ENCODE peak calls at places on chromosome 11, in ten cellular contexts. X is GM12865; M is bronchial epithelial cell; V is H7; Y is psoas muscle; F is fibroblast of lung; O is hepatic stellate cell; Q is stimulated activated naive CD4-positive, alpha-beta T cell; N is foreskin fibroblast; I is Karpas-422. D is an unnamed sample.

GRCh38 chr11:129458278-129458677 is 82.6 kb downstream of the BARX2 start:
- DNase-seq in F (no peak), V (no peak), Q (no peak), O (no peak), Y (no peak), M (peak; percentile 98), I (no peak), N (no peak), X (no peak), D (no peak)

GRCh38 chr11:32071811-32072210 is 19.1 kb upstream of the RCN1 start:
- DNase-seq in M (peak; percentile 43), I (no peak), O (peak; percentile 55), Y (no peak), V (peak; percentile 30), Q (no peak), F (peak; percentile 84), N (peak; percentile 77), X (no peak), D (no peak)

GRCh38 chr11:1401656-1402221 is 12.0 kb downstream of the BRSK2 start:
- DNase-seq in N (peak; percentile 77), O (peak; percentile 83), Y (peak; percentile 70), F (peak; percentile 43), I (peak; percentile 85), M (peak; percentile 16), X (peak; percentile 28), V (peak; percentile 98), Q (no peak), D (no peak)

GRCh38 chr11:117009905-117010605 is 88.2 kb downstream of the SIK3 start:
- DNase-seq in X (no peak), M (no peak), Q (no peak), F (peak; percentile 23), N (no peak), I (no peak), V (peak; percentile 37), O (no peak), Y (no peak), D (peak; percentile 12)

GRCh38 chr11:46674463-46675287 is 25.7 kb downstream of the ARHGAP1 start:
- DNase-seq in Q (no peak), N (peak; percentile 40), Y (peak; percentile 49), O (no peak), F (no peak), M (peak; percentile 31), V (peak; percentile 96), X (no peak), I (no peak), D (no peak)

GRCh38 chr11:88174627-88175003 is 628 bp downstream of the RAB38 start:
- DNase-seq in X (peak; percentile 59), Y (peak; percentile 56), Q (no peak), F (peak; percentile 78), M (peak; percentile 88), N (peak; percentile 91), V (peak; percentile 52), O (peak; percentile 53), I (no peak), D (peak; percentile 48)

GRCh38 chr11:10456519-10456918 is 1.5 kb downstream of the AMPD3 start:
- DNase-seq in N (no peak), Q (no peak), I (peak; percentile 79), X (peak; percentile 29), F (no peak), O (no peak), M (no peak), V (peak; percentile 9), Y (no peak), D (no peak)

GRCh38 chr11:84372366-84372765 is 1086.2 kb upstream of the CCDC90B start:
- DNase-seq in O (no peak), F (no peak), Y (no peak), X (no peak), Q (no peak), I (no peak), M (no peak), V (no peak), N (no peak), D (no peak)

GRCh38 chr11:46391186-46391577 is 394 bp downstream of the CHRM4 start:
- DNase-seq in Q (no peak), O (no peak), X (no peak), I (no peak), N (no peak), Y (no peak), M (no peak), F (no peak), V (no peak), D (no peak)

GRCh38 chr11:65041206-65042035 is at the start of gene SAC3D1:
- DNase-seq in I (peak; percentile 83), V (peak; percentile 93), N (peak; percentile 79), Y (no peak), X (no peak), F (peak; percentile 63), M (peak; percentile 46), O (peak; percentile 67), Q (peak; percentile 56), D (no peak)

GRCh38 chr11:86182976-86183584 is 61.5 kb upstream of the EED start:
- DNase-seq in Y (no peak), M (peak; percentile 98), O (no peak), I (peak; percentile 67), N (no peak), F (peak; percentile 45), Q (no peak), X (peak; percentile 91), V (no peak), D (peak; percentile 88)

GRCh38 chr11:65506316-65506769 is 7.5 kb downstream of the MALAT1 start:
- DNase-seq in N (no peak), X (peak; percentile 51), Q (no peak), O (no peak), F (no peak), M (no peak), Y (no peak), I (no peak), V (no peak), D (peak; percentile 40)

GRCh38 chr11:124071622-124071948 is 30.5 kb upstream of the OR10G7 start:
- DNase-seq in F (no peak), Y (no peak), V (no peak), Q (no peak), N (no peak), I (no peak), M (no peak), X (no peak), O (no peak), D (no peak)

GRCh38 chr11:38818720-38819119 is 2220.7 kb upstream of the RAG2 start:
- DNase-seq in V (no peak), F (peak; percentile 37), M (peak; percentile 10), X (no peak), O (no peak), Q (no peak), I (no peak), N (no peak), Y (no peak), D (no peak)

GRCh38 chr11:69554849-69555248 is 73.4 kb downstream of the LINC01488 start:
- DNase-seq in I (no peak), V (no peak), Y (no peak), X (no peak), Q (no peak), F (no peak), N (peak; percentile 22), M (no peak), O (no peak), D (no peak)

GRCh38 chr11:14262271-14262846 is 96.6 kb downstream of the RRAS2 start:
- DNase-seq in V (no peak), X (no peak), Y (no peak), M (no peak), Q (no peak), I (no peak), O (no peak), F (no peak), N (peak; percentile 47), D (no peak)

GRCh38 chr11:117528061-117528780 is 200.6 kb downstream of the CEP164 start:
- DNase-seq in V (no peak), Q (no peak), I (no peak), X (no peak), N (no peak), O (no peak), M (no peak), Y (no peak), F (peak; percentile 18), D (no peak)

GRCh38 chr11:7004482-7004881 is 15.7 kb downstream of the ZNF214 start:
- DNase-seq in Q (no peak), O (no peak), F (peak; percentile 22), X (peak; percentile 40), N (peak; percentile 97), Y (no peak), I (no peak), V (no peak), M (peak; percentile 69), D (no peak)

GRCh38 chr11:92180664-92181251 is 43.9 kb upstream of the FAT3 start:
- DNase-seq in V (no peak), Q (no peak), Y (no peak), O (peak; percentile 5), I (no peak), F (peak; percentile 84), N (peak; percentile 1), M (peak; percentile 53), X (no peak), D (no peak)

GRCh38 chr11:44753965-44754645 is 27.3 kb downstream of the TSPAN18 start:
- DNase-seq in N (no peak), V (no peak), I (no peak), Y (no peak), F (no peak), O (no peak), Q (no peak), X (no peak), M (no peak), D (no peak)

GRCh38 chr11:131914299-131914902 is 544.0 kb downstream of the NTM start:
- DNase-seq in Q (no peak), V (peak; percentile 46), N (peak; percentile 54), O (peak; percentile 54), F (no peak), I (no peak), Y (no peak), M (no peak), X (no peak), D (no peak)

GRCh38 chr11:453564-453963 is 3.5 kb downstream of the PTDSS2 start:
- DNase-seq in N (no peak), Y (no peak), V (no peak), I (no peak), M (no peak), O (no peak), X (no peak), F (no peak), Q (no peak), D (no peak)

GRCh38 chr11:64409707-64410395 is 50.9 kb downstream of the RPS6KA4 start:
- DNase-seq in N (no peak), Y (no peak), V (peak; percentile 67), M (no peak), F (peak; percentile 34), Q (no peak), I (no peak), O (no peak), X (no peak), D (no peak)

GRCh38 chr11:27444801-27445215 is 27.8 kb downstream of the LGR4 start:
- DNase-seq in I (no peak), N (no peak), O (no peak), Y (no peak), V (peak; percentile 58), F (no peak), Q (no peak), M (no peak), X (no peak), D (no peak)